ENCODE peak calls at places on chromosomes 13 and 19, in ten cellular contexts. O is heart right ventricle; R is psoas muscle; Z is left ventricle myocardium inferior; A is GM23338; G is astrocyte; P is upper lobe of right lung; Y is effector memory CD4-positive, alpha-beta T cell; W is left lung; J is IMR-90. S is an unnamed sample.

GRCh38 chr19:7229735-7230134 is 64.5 kb downstream of the INSR start:
- DNase-seq in O (no peak), R (no peak), Z (no peak), A (no peak), G (no peak), P (no peak), Y (no peak), W (no peak), J (no peak), S (no peak)

GRCh38 chr19:9835507-9835949 is 410 bp downstream of the PIN1 start:
- DNase-seq in O (no peak), R (no peak), Z (no peak), A (no peak), G (no peak), P (no peak), Y (no peak), W (no peak), J (no peak), S (no peak)

GRCh38 chr13:30895773-30896172 is 10.3 kb upstream of the MEDAG start:
- DNase-seq in O (peak), R (peak), Z (peak), A (peak), G (peak), P (no peak), Y (no peak), W (no peak), J (peak), S (peak)

GRCh38 chr13:39452412-39452811 is 150.6 kb downstream of the LHFPL6 start:
- DNase-seq in O (no peak), R (no peak), Z (no peak), A (no peak), G (peak), P (no peak), Y (no peak), W (no peak), J (no peak), S (no peak)

GRCh38 chr13:75186384-75186783 is 295.6 kb downstream of the TBC1D4 start:
- DNase-seq in O (no peak), R (no peak), Z (no peak), A (no peak), G (no peak), P (no peak), Y (no peak), W (no peak), J (no peak), S (no peak)

GRCh38 chr13:71218960-71219359 is 648.0 kb downstream of the DACH1 start:
- DNase-seq in O (no peak), R (no peak), Z (no peak), A (peak), G (no peak), P (no peak), Y (no peak), W (no peak), J (no peak), S (no peak)

GRCh38 chr19:49921871-49922755 is 6.9 kb upstream of the ATF5 start:
- DNase-seq in O (no peak), R (no peak), Z (no peak), A (no peak), G (peak), P (no peak), Y (no peak), W (no peak), J (peak), S (no peak)

GRCh38 chr13:49681837-49682236 is 9.4 kb downstream of the EBPL start:
- DNase-seq in O (no peak), R (no peak), Z (no peak), A (no peak), G (peak), P (no peak), Y (no peak), W (no peak), J (peak), S (no peak)

GRCh38 chr19:34575206-34575605 is 93.6 kb downstream of the WTIP start:
- DNase-seq in O (no peak), R (no peak), Z (no peak), A (no peak), G (no peak), P (no peak), Y (no peak), W (no peak), J (no peak), S (no peak)

GRCh38 chr19:10871711-10872550 is 578 bp downstream of the CARM1 start:
- DNase-seq in O (peak), R (peak), Z (peak), A (peak), G (no peak), P (peak), Y (peak), W (peak), J (no peak), S (no peak)

GRCh38 chr13:111336666-111337065 is 16.2 kb downstream of the TEX29 start:
- DNase-seq in O (no peak), R (no peak), Z (no peak), A (no peak), G (peak), P (no peak), Y (no peak), W (no peak), J (peak), S (peak)

GRCh38 chr13:57438072-57438471 is 193.5 kb upstream of the PCDH17 start:
- DNase-seq in O (no peak), R (no peak), Z (no peak), A (no peak), G (no peak), P (no peak), Y (no peak), W (no peak), J (no peak), S (no peak)

GRCh38 chr19:33740811-33741396 is 55.8 kb upstream of the KCTD15 start:
- DNase-seq in O (no peak), R (no peak), Z (no peak), A (peak), G (peak), P (peak), Y (no peak), W (no peak), J (peak), S (no peak)

GRCh38 chr13:74966814-74967213 is 515.2 kb downstream of the TBC1D4 start:
- DNase-seq in O (no peak), R (no peak), Z (no peak), A (no peak), G (peak), P (no peak), Y (no peak), W (no peak), J (no peak), S (no peak)

GRCh38 chr19:13408889-13409518 is 97.3 kb downstream of the CACNA1A start:
- DNase-seq in O (no peak), R (no peak), Z (no peak), A (peak), G (no peak), P (no peak), Y (no peak), W (no peak), J (no peak), S (no peak)

GRCh38 chr13:63184693-63185092 is 1769.0 kb upstream of the PCDH20 start:
- DNase-seq in O (no peak), R (no peak), Z (no peak), A (peak), G (peak), P (no peak), Y (no peak), W (no peak), J (peak), S (peak)

GRCh38 chr19:55643003-55643732 is at the start of gene ZNF581:
- DNase-seq in O (peak), R (peak), Z (peak), A (peak), G (peak), P (peak), Y (peak), W (peak), J (peak), S (peak)

GRCh38 chr13:73816702-73817101 is 317.5 kb downstream of the KLF12 start:
- DNase-seq in O (no peak), R (no peak), Z (no peak), A (no peak), G (no peak), P (no peak), Y (no peak), W (no peak), J (no peak), S (no peak)

GRCh38 chr19:18205180-18205915 is 1.5 kb upstream of the RAB3A start:
- DNase-seq in O (peak), R (peak), Z (peak), A (peak), G (peak), P (peak), Y (peak), W (peak), J (peak), S (no peak)

GRCh38 chr13:74206061-74206561 is 71.9 kb upstream of the KLF12 start:
- DNase-seq in O (no peak), R (no peak), Z (no peak), A (peak), G (peak), P (no peak), Y (no peak), W (no peak), J (peak), S (peak)

GRCh38 chr19:40603719-40604646 is 2.8 kb downstream of the LTBP4 start:
- DNase-seq in O (peak), R (peak), Z (peak), A (peak), G (peak), P (peak), Y (peak), W (peak), J (peak), S (peak)

GRCh38 chr13:61700663-61701062 is 285.0 kb upstream of the PCDH20 start:
- DNase-seq in O (no peak), R (no peak), Z (no peak), A (peak), G (no peak), P (no peak), Y (no peak), W (no peak), J (no peak), S (no peak)

GRCh38 chr13:80011448-80012212 is 329.3 kb downstream of the SPRY2 start:
- DNase-seq in O (no peak), R (no peak), Z (no peak), A (no peak), G (no peak), P (no peak), Y (no peak), W (no peak), J (no peak), S (no peak)

GRCh38 chr19:22832031-22832762 is at the start of gene ZNF723:
- DNase-seq in O (no peak), R (no peak), Z (no peak), A (peak), G (no peak), P (no peak), Y (no peak), W (no peak), J (no peak), S (no peak)

GRCh38 chr19:10018219-10018618 is 4.9 kb downstream of the RDH8 start:
- DNase-seq in O (no peak), R (no peak), Z (no peak), A (no peak), G (peak), P (no peak), Y (no peak), W (no peak), J (peak), S (no peak)

GRCh38 chr19:28483197-28483596 is 729.8 kb downstream of the UQCRFS1 start:
- DNase-seq in O (no peak), R (no peak), Z (no peak), A (no peak), G (no peak), P (no peak), Y (no peak), W (no peak), J (no peak), S (no peak)

GRCh38 chr13:27601208-27601607 is 19.1 kb downstream of the LNX2 start:
- DNase-seq in O (no peak), R (no peak), Z (no peak), A (no peak), G (no peak), P (no peak), Y (no peak), W (no peak), J (no peak), S (no peak)
- H3K27ac ChIP-seq in O (no peak), R (no peak), Z (no peak), A (no peak), G (no peak), P (no peak), Y (no peak), W (no peak), J (no peak), S (no peak)

GRCh38 chr19:31317542-31317941 is 31.7 kb downstream of the TSHZ3 start:
- DNase-seq in O (no peak), R (no peak), Z (no peak), A (peak), G (no peak), P (no peak), Y (no peak), W (no peak), J (no peak), S (no peak)
- H3K27ac ChIP-seq in O (peak), R (peak), Z (peak), A (peak), G (no peak), P (no peak), Y (no peak), W (no peak), J (peak), S (no peak)

GRCh38 chr19:16836115-16836905 is 7.1 kb downstream of the SIN3B start:
- DNase-seq in O (no peak), R (no peak), Z (no peak), A (peak), G (no peak), P (no peak), Y (no peak), W (peak), J (peak), S (no peak)
- H3K27ac ChIP-seq in O (no peak), R (no peak), Z (no peak), A (no peak), G (no peak), P (no peak), Y (no peak), W (no peak), J (no peak), S (no peak)

GRCh38 chr13:113399755-113400149 is 35.8 kb upstream of the GRTP1 start:
- DNase-seq in O (no peak), R (peak), Z (no peak), A (no peak), G (no peak), P (peak), Y (no peak), W (no peak), J (no peak), S (peak)
- H3K27ac ChIP-seq in O (peak), R (peak), Z (peak), A (no peak), G (peak), P (no peak), Y (no peak), W (no peak), J (no peak), S (peak)

GRCh38 chr13:28637714-28638355 is 21.1 kb upstream of the POMP start:
- DNase-seq in O (no peak), R (no peak), Z (no peak), A (peak), G (no peak), P (no peak), Y (no peak), W (no peak), J (no peak), S (no peak)
- H3K27ac ChIP-seq in O (peak), R (no peak), Z (peak), A (peak), G (no peak), P (no peak), Y (no peak), W (no peak), J (no peak), S (no peak)

GRCh38 chr19:3338541-3339181 is 27.7 kb upstream of the NFIC start:
- DNase-seq in O (peak), R (no peak), Z (peak), A (no peak), G (no peak), P (peak), Y (peak), W (peak), J (no peak), S (peak)
- H3K27ac ChIP-seq in O (no peak), R (no peak), Z (peak), A (no peak), G (no peak), P (peak), Y (peak), W (peak), J (no peak), S (no peak)

DNA sequence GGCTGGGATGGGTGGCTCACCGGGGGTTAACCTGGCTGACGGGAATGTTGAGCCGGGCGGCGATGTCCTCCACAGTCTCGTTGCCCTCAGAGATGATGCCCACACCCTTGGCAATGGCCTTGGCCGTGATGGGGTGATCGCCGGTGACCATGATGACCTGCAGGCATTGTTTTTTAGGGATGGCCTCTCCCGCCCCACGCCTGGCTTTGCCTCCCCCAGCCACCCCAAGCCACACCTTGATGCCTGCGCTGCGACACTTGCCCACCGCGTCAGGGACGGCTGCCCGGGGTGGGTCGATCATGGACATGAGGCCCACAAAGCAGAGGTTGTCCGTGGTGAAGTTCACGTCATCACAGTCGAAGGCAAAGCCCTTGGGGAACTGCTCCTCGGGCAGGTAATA is 16.1 kb downstream of the ATP1A3 start:
- DNase-seq in O (no peak), R (no peak), Z (no peak), A (no peak), G (no peak), P (no peak), Y (no peak), W (no peak), J (no peak), S (no peak)
- H3K27ac ChIP-seq in O (no peak), R (no peak), Z (no peak), A (no peak), G (no peak), P (no peak), Y (no peak), W (no peak), J (no peak), S (no peak)

DNA sequence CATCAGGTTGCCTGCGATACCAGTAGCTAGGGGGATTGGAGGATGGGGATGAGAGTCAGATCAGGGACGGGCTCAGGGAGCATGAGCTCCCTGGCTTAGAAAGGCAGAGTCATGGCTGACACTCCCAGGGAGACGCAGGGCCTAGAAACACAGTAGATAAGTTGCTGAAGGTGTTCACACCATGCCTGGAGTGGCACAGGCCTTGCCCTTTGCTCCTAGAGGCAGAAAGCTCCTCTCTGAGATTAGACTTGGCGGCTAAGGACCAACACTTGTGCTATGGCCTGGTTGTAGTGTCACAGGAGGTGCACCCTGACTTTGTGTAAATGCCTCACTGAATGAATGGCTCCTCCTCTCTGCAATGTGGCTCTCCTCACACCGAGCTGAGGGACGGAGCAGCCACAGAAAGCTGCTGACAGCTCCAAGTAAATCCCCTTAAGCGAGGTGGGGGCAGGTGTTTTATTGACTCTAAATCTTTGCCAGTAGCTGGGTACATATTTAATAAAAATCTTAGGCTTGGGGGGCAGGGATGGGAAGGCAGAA is 55.1 kb downstream of the SIAH3 start:
- DNase-seq in O (no peak), R (no peak), Z (no peak), A (no peak), G (no peak), P (no peak), Y (no peak), W (no peak), J (no peak), S (no peak)
- H3K27ac ChIP-seq in O (no peak), R (no peak), Z (no peak), A (no peak), G (no peak), P (no peak), Y (no peak), W (no peak), J (no peak), S (no peak)

GRCh38 chr19:17197666-17198065 is 17.5 kb upstream of the USE1 start:
- DNase-seq in O (no peak), R (no peak), Z (no peak), A (no peak), G (no peak), P (no peak), Y (no peak), W (no peak), J (no peak), S (no peak)

GRCh38 chr19:17195106-17195505 is 20.1 kb upstream of the USE1 start:
- DNase-seq in O (no peak), R (no peak), Z (no peak), A (no peak), G (no peak), P (no peak), Y (no peak), W (no peak), J (no peak), S (no peak)

GRCh38 chr19:17196610-17197009 is 18.5 kb upstream of the USE1 start:
- DNase-seq in O (no peak), R (no peak), Z (no peak), A (no peak), G (no peak), P (no peak), Y (no peak), W (no peak), J (no peak), S (no peak)

GRCh38 chr19:17194608-17195007 is 20.5 kb upstream of the USE1 start:
- DNase-seq in O (no peak), R (no peak), Z (no peak), A (no peak), G (no peak), P (no peak), Y (no peak), W (no peak), J (no peak), S (no peak)

DNA sequence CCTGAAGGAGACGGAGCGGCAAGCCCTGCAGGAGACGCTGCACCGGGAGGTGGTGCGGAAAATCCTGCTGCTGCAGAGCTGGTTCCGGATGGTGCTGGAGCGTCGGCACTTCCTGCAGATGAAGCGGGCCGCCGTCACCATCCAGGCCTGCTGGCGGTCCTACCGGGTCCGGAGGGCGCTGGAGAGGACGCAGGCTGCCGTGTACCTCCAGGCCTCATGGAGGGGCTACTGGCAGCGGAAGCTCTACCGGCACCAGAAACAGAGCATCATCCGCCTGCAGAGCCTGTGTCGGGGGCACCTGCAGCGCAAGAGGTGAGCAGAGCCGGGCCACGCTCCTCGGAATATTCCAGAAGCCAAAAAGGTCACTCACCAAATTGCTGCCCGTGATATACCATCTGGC is 22.4 kb upstream of the USE1 start:
- DNase-seq in O (no peak), R (no peak), Z (no peak), A (no peak), G (no peak), P (no peak), Y (no peak), W (no peak), J (no peak), S (no peak)
- H3K27ac ChIP-seq in O (no peak), R (no peak), Z (no peak), A (no peak), G (no peak), P (no peak), Y (no peak), W (no peak), J (no peak), S (no peak)

GRCh38 chr19:19407640-19407933 is 2.1 kb downstream of the GATAD2A start:
- DNase-seq in O (no peak), R (no peak), Z (no peak), A (no peak), G (no peak), P (no peak), Y (no peak), W (no peak), J (no peak), S (no peak)
- H3K27ac ChIP-seq in O (peak), R (peak), Z (peak), A (peak), G (peak), P (peak), Y (no peak), W (peak), J (peak), S (no peak)

S was measured in SJSA1.